ENCODE peak calls at places on chromosomes 12 and 14, in eight cellular contexts. One of them, this sample, is unnamed.

GRCh38 chr12:69688021-69688420 is 11.1 kb downstream of the BEST3 start:
- DNase-seq in tibial artery: no peak
- DNase-seq in A549: no peak
- DNase-seq in H9: no peak
- DNase-seq in ovary: no peak
- DNase-seq in CD8-positive, alpha-beta memory T cell: no peak
- DNase-seq in lower lobe of right lung: no peak
- DNase-seq in dorsolateral prefrontal cortex: no peak
- DNase-seq in this sample: no peak

GRCh38 chr14:103607039-103607668 is 21.9 kb upstream of the KLC1 start:
- DNase-seq in A549: peak; percentile 37
- DNase-seq in lower lobe of right lung: peak; percentile 70
- DNase-seq in H9: peak; percentile 55
- DNase-seq in tibial artery: peak; percentile 83
- DNase-seq in ovary: peak; percentile 65
- DNase-seq in CD8-positive, alpha-beta memory T cell: peak; percentile 42
- DNase-seq in dorsolateral prefrontal cortex: peak; percentile 82
- DNase-seq in this sample: peak; percentile 35

GRCh38 chr12:127556487-127556886 is 710.5 kb upstream of the TMEM132C start:
- DNase-seq in ovary: no peak
- DNase-seq in tibial artery: no peak
- DNase-seq in CD8-positive, alpha-beta memory T cell: no peak
- DNase-seq in dorsolateral prefrontal cortex: no peak
- DNase-seq in lower lobe of right lung: no peak
- DNase-seq in A549: no peak
- DNase-seq in H9: no peak
- DNase-seq in this sample: no peak

GRCh38 chr12:124769166-124769530 is 94.5 kb downstream of the SCARB1 start:
- DNase-seq in dorsolateral prefrontal cortex: no peak
- DNase-seq in tibial artery: no peak
- DNase-seq in CD8-positive, alpha-beta memory T cell: no peak
- DNase-seq in ovary: no peak
- DNase-seq in lower lobe of right lung: no peak
- DNase-seq in H9: no peak
- DNase-seq in A549: peak; percentile 42
- DNase-seq in this sample: no peak

GRCh38 chr12:95998611-95999300 is 2.6 kb upstream of the HAL start:
- DNase-seq in ovary: no peak
- DNase-seq in dorsolateral prefrontal cortex: peak; percentile 39
- DNase-seq in H9: peak; percentile 64
- DNase-seq in CD8-positive, alpha-beta memory T cell: peak; percentile 19
- DNase-seq in lower lobe of right lung: no peak
- DNase-seq in tibial artery: no peak
- DNase-seq in A549: peak; percentile 74
- DNase-seq in this sample: no peak

GRCh38 chr14:20988717-20989116 is 1.1 kb upstream of the METTL17 start:
- DNase-seq in CD8-positive, alpha-beta memory T cell: no peak
- DNase-seq in A549: no peak
- DNase-seq in lower lobe of right lung: no peak
- DNase-seq in H9: no peak
- DNase-seq in tibial artery: no peak
- DNase-seq in dorsolateral prefrontal cortex: no peak
- DNase-seq in ovary: no peak
- DNase-seq in this sample: no peak

GRCh38 chr12:132393245-132393795 is 63.9 kb upstream of the GALNT9 start:
- DNase-seq in tibial artery: no peak
- DNase-seq in CD8-positive, alpha-beta memory T cell: no peak
- DNase-seq in A549: peak; percentile 83
- DNase-seq in dorsolateral prefrontal cortex: no peak
- DNase-seq in ovary: no peak
- DNase-seq in lower lobe of right lung: no peak
- DNase-seq in H9: no peak
- DNase-seq in this sample: no peak

GRCh38 chr12:2959508-2960431 is 573 bp downstream of the TEAD4 start:
- DNase-seq in A549: peak; percentile 67
- DNase-seq in lower lobe of right lung: peak; percentile 61
- DNase-seq in CD8-positive, alpha-beta memory T cell: no peak
- DNase-seq in ovary: peak; percentile 65
- DNase-seq in tibial artery: peak; percentile 59
- DNase-seq in H9: peak; percentile 56
- DNase-seq in dorsolateral prefrontal cortex: no peak
- DNase-seq in this sample: no peak

GRCh38 chr14:70130498-70130897 is 58.3 kb downstream of the SLC8A3 start:
- DNase-seq in dorsolateral prefrontal cortex: no peak
- DNase-seq in tibial artery: no peak
- DNase-seq in CD8-positive, alpha-beta memory T cell: no peak
- DNase-seq in lower lobe of right lung: no peak
- DNase-seq in A549: no peak
- DNase-seq in ovary: no peak
- DNase-seq in H9: no peak
- DNase-seq in this sample: no peak

GRCh38 chr14:104795781-104796681 is 483 bp upstream of the AKT1 start:
- DNase-seq in lower lobe of right lung: no peak
- DNase-seq in H9: no peak
- DNase-seq in dorsolateral prefrontal cortex: no peak
- DNase-seq in tibial artery: no peak
- DNase-seq in ovary: peak; percentile 74
- DNase-seq in CD8-positive, alpha-beta memory T cell: peak; percentile 56
- DNase-seq in A549: no peak
- DNase-seq in this sample: peak; percentile 40

GRCh38 chr12:92614041-92614440 is 88.7 kb upstream of the PLEKHG7 start:
- DNase-seq in CD8-positive, alpha-beta memory T cell: no peak
- DNase-seq in lower lobe of right lung: no peak
- DNase-seq in H9: no peak
- DNase-seq in dorsolateral prefrontal cortex: no peak
- DNase-seq in ovary: no peak
- DNase-seq in A549: no peak
- DNase-seq in tibial artery: no peak
- DNase-seq in this sample: no peak

GRCh38 chr12:131092911-131093901 is 139.5 kb downstream of the ADGRD1 start:
- DNase-seq in A549: no peak
- DNase-seq in H9: peak; percentile 24
- DNase-seq in tibial artery: peak; percentile 18
- DNase-seq in dorsolateral prefrontal cortex: no peak
- DNase-seq in ovary: peak; percentile 31
- DNase-seq in CD8-positive, alpha-beta memory T cell: no peak
- DNase-seq in lower lobe of right lung: peak; percentile 44
- DNase-seq in this sample: no peak

GRCh38 chr14:37034410-37035285 is 137.8 kb downstream of the SLC25A21 start:
- DNase-seq in A549: no peak
- DNase-seq in CD8-positive, alpha-beta memory T cell: no peak
- DNase-seq in H9: no peak
- DNase-seq in dorsolateral prefrontal cortex: no peak
- DNase-seq in lower lobe of right lung: no peak
- DNase-seq in ovary: no peak
- DNase-seq in tibial artery: no peak
- DNase-seq in this sample: no peak

GRCh38 chr12:127388985-127389384 is 878.0 kb upstream of the TMEM132C start:
- DNase-seq in lower lobe of right lung: no peak
- DNase-seq in CD8-positive, alpha-beta memory T cell: no peak
- DNase-seq in dorsolateral prefrontal cortex: no peak
- DNase-seq in ovary: no peak
- DNase-seq in H9: no peak
- DNase-seq in A549: no peak
- DNase-seq in tibial artery: no peak
- DNase-seq in this sample: no peak

GRCh38 chr12:86826051-86826450 is 569.9 kb upstream of the MGAT4C start:
- DNase-seq in ovary: no peak
- DNase-seq in lower lobe of right lung: no peak
- DNase-seq in A549: no peak
- DNase-seq in dorsolateral prefrontal cortex: no peak
- DNase-seq in tibial artery: no peak
- DNase-seq in CD8-positive, alpha-beta memory T cell: no peak
- DNase-seq in H9: no peak
- DNase-seq in this sample: no peak

GRCh38 chr12:27525373-27525772 is 1.4 kb downstream of the PPFIBP1 start:
- DNase-seq in H9: peak; percentile 69
- DNase-seq in CD8-positive, alpha-beta memory T cell: no peak
- DNase-seq in ovary: no peak
- DNase-seq in lower lobe of right lung: no peak
- DNase-seq in A549: peak; percentile 42
- DNase-seq in dorsolateral prefrontal cortex: no peak
- DNase-seq in tibial artery: peak; percentile 45
- DNase-seq in this sample: no peak

GRCh38 chr12:102484017-102484731 is 3.8 kb upstream of the IGF1 start:
- DNase-seq in lower lobe of right lung: peak; percentile 50
- DNase-seq in ovary: peak; percentile 58
- DNase-seq in CD8-positive, alpha-beta memory T cell: peak; percentile 4
- DNase-seq in dorsolateral prefrontal cortex: peak; percentile 45
- DNase-seq in tibial artery: peak; percentile 72
- DNase-seq in H9: peak; percentile 56
- DNase-seq in A549: peak; percentile 61
- DNase-seq in this sample: peak; percentile 39

GRCh38 chr12:6921539-6921938 is 6.2 kb upstream of the ATN1 start:
- DNase-seq in lower lobe of right lung: peak; percentile 20
- DNase-seq in dorsolateral prefrontal cortex: no peak
- DNase-seq in tibial artery: no peak
- DNase-seq in A549: no peak
- DNase-seq in ovary: peak; percentile 15
- DNase-seq in H9: no peak
- DNase-seq in CD8-positive, alpha-beta memory T cell: no peak
- DNase-seq in this sample: no peak

GRCh38 chr12:22759769-22760674 is 135.1 kb downstream of the ETNK1 start:
- DNase-seq in dorsolateral prefrontal cortex: no peak
- DNase-seq in ovary: peak; percentile 56
- DNase-seq in A549: no peak
- DNase-seq in H9: no peak
- DNase-seq in CD8-positive, alpha-beta memory T cell: no peak
- DNase-seq in lower lobe of right lung: no peak
- DNase-seq in tibial artery: peak; percentile 31
- DNase-seq in this sample: no peak

GRCh38 chr12:29131539-29131938 is 17.5 kb upstream of the FAR2 start:
- DNase-seq in lower lobe of right lung: no peak
- DNase-seq in tibial artery: no peak
- DNase-seq in dorsolateral prefrontal cortex: no peak
- DNase-seq in H9: no peak
- DNase-seq in A549: no peak
- DNase-seq in ovary: no peak
- DNase-seq in CD8-positive, alpha-beta memory T cell: no peak
- DNase-seq in this sample: no peak

GRCh38 chr12:102216086-102216691 is 18.6 kb upstream of the PMCH start:
- DNase-seq in CD8-positive, alpha-beta memory T cell: no peak
- DNase-seq in lower lobe of right lung: no peak
- DNase-seq in tibial artery: no peak
- DNase-seq in H9: no peak
- DNase-seq in dorsolateral prefrontal cortex: no peak
- DNase-seq in ovary: no peak
- DNase-seq in A549: peak; percentile 38
- DNase-seq in this sample: no peak

GRCh38 chr14:25274529-25274928 is 224.6 kb upstream of the STXBP6 start:
- DNase-seq in H9: no peak
- DNase-seq in CD8-positive, alpha-beta memory T cell: no peak
- DNase-seq in dorsolateral prefrontal cortex: no peak
- DNase-seq in ovary: no peak
- DNase-seq in A549: no peak
- DNase-seq in tibial artery: no peak
- DNase-seq in lower lobe of right lung: no peak
- DNase-seq in this sample: no peak

GRCh38 chr12:57909056-57909455 is 32.3 kb upstream of the ATP23 start:
- DNase-seq in tibial artery: no peak
- DNase-seq in lower lobe of right lung: no peak
- DNase-seq in H9: no peak
- DNase-seq in dorsolateral prefrontal cortex: no peak
- DNase-seq in A549: no peak
- DNase-seq in ovary: no peak
- DNase-seq in CD8-positive, alpha-beta memory T cell: no peak
- DNase-seq in this sample: no peak

GRCh38 chr12:55142896-55143870 is 17.0 kb downstream of the OR9K2 start:
- DNase-seq in lower lobe of right lung: no peak
- DNase-seq in ovary: no peak
- DNase-seq in A549: peak; percentile 67
- DNase-seq in H9: peak; percentile 69
- DNase-seq in CD8-positive, alpha-beta memory T cell: peak; percentile 4
- DNase-seq in dorsolateral prefrontal cortex: peak; percentile 57
- DNase-seq in tibial artery: no peak
- DNase-seq in this sample: peak; percentile 15

DNA sequence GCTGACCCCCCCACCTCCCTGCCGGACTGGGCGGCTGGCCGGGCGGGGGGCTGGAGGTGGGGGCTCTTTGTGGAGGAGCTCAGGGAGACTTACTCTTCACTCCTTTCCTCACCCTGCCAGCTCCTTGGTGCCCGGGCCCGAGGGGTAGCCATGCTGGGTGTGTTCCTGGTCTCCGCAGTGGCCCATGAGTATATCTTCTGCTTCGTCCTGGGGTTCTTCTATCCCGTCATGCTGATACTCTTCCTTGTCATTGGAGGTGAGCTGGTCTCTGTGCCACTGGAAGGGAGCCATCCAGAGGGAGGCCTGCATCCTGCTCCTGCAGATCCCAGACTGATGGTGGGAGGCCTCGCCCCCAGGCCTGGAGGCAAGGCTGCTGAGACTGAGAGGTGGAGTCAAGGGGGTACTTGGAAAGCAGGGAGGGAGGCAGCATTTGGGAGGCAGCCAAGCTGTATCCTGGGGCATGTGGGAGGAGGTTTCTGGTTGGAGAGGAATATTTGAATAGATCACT is 19.7 kb downstream of the SOAT2 start:
- DNase-seq in A549: peak; percentile 33
- DNase-seq in dorsolateral prefrontal cortex: no peak
- DNase-seq in CD8-positive, alpha-beta memory T cell: no peak
- DNase-seq in H9: no peak
- DNase-seq in tibial artery: no peak
- DNase-seq in ovary: no peak
- DNase-seq in lower lobe of right lung: no peak
- DNase-seq in this sample: no peak
- H3K27ac ChIP-seq in A549: no peak overlapping the region
- H3K27ac ChIP-seq in dorsolateral prefrontal cortex: no peak overlapping the region
- H3K27ac ChIP-seq in CD8-positive, alpha-beta memory T cell: no peak overlapping the region
- H3K27ac ChIP-seq in H9: no peak overlapping the region
- H3K27ac ChIP-seq in tibial artery: no peak overlapping the region
- H3K27ac ChIP-seq in ovary: no peak overlapping the region
- H3K27ac ChIP-seq in lower lobe of right lung: no peak overlapping the region
- H3K27ac ChIP-seq in this sample: no peak overlapping the region

GRCh38 chr14:81519200-81519998 is 14.3 kb downstream of the SEL1L start:
- DNase-seq in CD8-positive, alpha-beta memory T cell: no peak
- DNase-seq in H9: no peak
- DNase-seq in ovary: no peak
- DNase-seq in tibial artery: no peak
- DNase-seq in dorsolateral prefrontal cortex: no peak
- DNase-seq in A549: no peak
- DNase-seq in lower lobe of right lung: no peak
- DNase-seq in this sample: no peak
- H3K27ac ChIP-seq in CD8-positive, alpha-beta memory T cell: no peak overlapping the region
- H3K27ac ChIP-seq in H9: no peak overlapping the region
- H3K27ac ChIP-seq in ovary: no peak overlapping the region
- H3K27ac ChIP-seq in tibial artery: no peak overlapping the region
- H3K27ac ChIP-seq in dorsolateral prefrontal cortex: peak overlapping the region; percentile 46
- H3K27ac ChIP-seq in A549: peak overlapping the region; percentile 75
- H3K27ac ChIP-seq in lower lobe of right lung: peak overlapping the region; percentile 74
- H3K27ac ChIP-seq in this sample: peak overlapping the region; percentile 24

GRCh38 chr12:76226397-76226796 is 121.8 kb downstream of the BBS10 start:
- DNase-seq in A549: no peak
- DNase-seq in dorsolateral prefrontal cortex: no peak
- DNase-seq in ovary: no peak
- DNase-seq in lower lobe of right lung: no peak
- DNase-seq in CD8-positive, alpha-beta memory T cell: no peak
- DNase-seq in tibial artery: no peak
- DNase-seq in H9: no peak
- DNase-seq in this sample: no peak
- H3K27ac ChIP-seq in A549: no peak overlapping the region
- H3K27ac ChIP-seq in dorsolateral prefrontal cortex: no peak overlapping the region
- H3K27ac ChIP-seq in ovary: no peak overlapping the region
- H3K27ac ChIP-seq in lower lobe of right lung: no peak overlapping the region
- H3K27ac ChIP-seq in CD8-positive, alpha-beta memory T cell: no peak overlapping the region
- H3K27ac ChIP-seq in tibial artery: no peak overlapping the region
- H3K27ac ChIP-seq in H9: no peak overlapping the region
- H3K27ac ChIP-seq in this sample: no peak overlapping the region

GRCh38 chr12:116244474-116245090 is 32.9 kb downstream of the MED13L start:
- DNase-seq in H9: peak; percentile 41
- DNase-seq in A549: no peak
- DNase-seq in lower lobe of right lung: no peak
- DNase-seq in dorsolateral prefrontal cortex: no peak
- DNase-seq in tibial artery: no peak
- DNase-seq in CD8-positive, alpha-beta memory T cell: no peak
- DNase-seq in ovary: no peak
- DNase-seq in this sample: no peak
- H3K27ac ChIP-seq in H9: no peak overlapping the region
- H3K27ac ChIP-seq in A549: no peak overlapping the region
- H3K27ac ChIP-seq in lower lobe of right lung: no peak overlapping the region
- H3K27ac ChIP-seq in dorsolateral prefrontal cortex: no peak overlapping the region
- H3K27ac ChIP-seq in tibial artery: no peak overlapping the region
- H3K27ac ChIP-seq in CD8-positive, alpha-beta memory T cell: no peak overlapping the region
- H3K27ac ChIP-seq in ovary: no peak overlapping the region
- H3K27ac ChIP-seq in this sample: no peak overlapping the region

This sample was measured in naive thymus-derived CD4-positive, alpha-beta T cell.